ENCODE peak calls at places on chromosomes 13 and 19, in seven cellular contexts. E is activated CD8-positive, alpha-beta memory T cell treated with anti-CD3 and anti-CD28 coated beads for 4 hours; O is effector memory CD4-positive, alpha-beta T cell; Y is heart right ventricle; T is psoas muscle; U is A172; W is EH. K is an unnamed sample.

GRCh38 chr19:53123400-53123799 is 9.3 kb downstream of the ZNF415 start:
- DNase-seq in T (no peak), E (no peak), Y (no peak), O (no peak), U (no peak), W (no peak), K (no peak)

GRCh38 chr13:48214519-48215121 is 18.4 kb upstream of the ITM2B start:
- DNase-seq in Y (no peak), W (peak; percentile 8), E (no peak), O (no peak), T (no peak), U (no peak), K (no peak)

GRCh38 chr19:50264483-50265186 is 61.2 kb downstream of the MYH14 start:
- DNase-seq in W (no peak), O (no peak), T (no peak), E (no peak), U (peak; percentile 18), Y (no peak), K (no peak)

GRCh38 chr13:102912599-102912998 is 66.8 kb downstream of the ERCC5 start:
- DNase-seq in O (no peak), Y (no peak), T (no peak), W (no peak), U (no peak), E (no peak), K (no peak)

GRCh38 chr13:102187313-102187712 is 214.5 kb downstream of the FGF14 start:
- DNase-seq in U (no peak), W (no peak), E (no peak), T (no peak), O (no peak), Y (no peak), K (no peak)

GRCh38 chr13:113562085-113562749 is 22.3 kb upstream of the TFDP1 start:
- DNase-seq in T (peak; percentile 73), E (peak; percentile 17), O (no peak), U (peak; percentile 46), W (peak; percentile 83), Y (peak; percentile 64), K (peak; percentile 77)

GRCh38 chr13:31965361-31966066 is 66.1 kb upstream of the FRY start:
- DNase-seq in O (no peak), Y (no peak), T (no peak), W (peak; percentile 53), U (no peak), E (no peak), K (peak; percentile 73)

GRCh38 chr19:5718579-5719273 is 1.2 kb downstream of the LONP1 start:
- DNase-seq in E (no peak), W (peak; percentile 94), T (no peak), U (peak; percentile 74), O (no peak), Y (no peak), K (peak; percentile 94)

GRCh38 chr19:40228863-40229262 is 2.4 kb upstream of the CCNP start:
- DNase-seq in E (no peak), O (no peak), U (no peak), Y (no peak), W (no peak), T (no peak), K (no peak)

GRCh38 chr13:26976336-26976735 is 195.3 kb downstream of the USP12 start:
- DNase-seq in O (no peak), U (no peak), T (no peak), Y (no peak), W (no peak), E (no peak), K (no peak)

GRCh38 chr19:1261512-1261862 is 7.6 kb upstream of the CIRBP start:
- DNase-seq in U (no peak), O (no peak), E (no peak), Y (peak; percentile 38), T (peak; percentile 62), W (no peak), K (no peak)

GRCh38 chr19:18951721-18952281 is 10.8 kb upstream of the HOMER3 start:
- DNase-seq in U (no peak), E (no peak), T (no peak), O (no peak), W (peak; percentile 93), Y (no peak), K (peak; percentile 31)

GRCh38 chr13:110714798-110715394 is 1.4 kb downstream of the ING1 start:
- DNase-seq in T (peak; percentile 78), U (no peak), O (peak; percentile 43), W (peak; percentile 57), Y (peak; percentile 74), E (no peak), K (no peak)

GRCh38 chr19:14375055-14375581 is 6.1 kb upstream of the ADGRE5 start:
- DNase-seq in E (peak; percentile 64), O (peak; percentile 81), Y (peak; percentile 52), W (no peak), U (no peak), T (peak; percentile 70), K (no peak)

GRCh38 chr13:51977606-51978005 is 33.6 kb downstream of the ATP7B start:
- DNase-seq in T (no peak), W (no peak), O (no peak), Y (no peak), U (no peak), E (no peak), K (no peak)

GRCh38 chr19:40578442-40578908 is 1.8 kb downstream of the SHKBP1 start:
- DNase-seq in Y (peak; percentile 47), W (peak; percentile 54), U (peak; percentile 50), O (no peak), T (no peak), E (no peak), K (no peak)

GRCh38 chr13:48159436-48160225 is 64.7 kb upstream of the MED4 start:
- DNase-seq in W (no peak), E (no peak), U (peak; percentile 38), O (no peak), T (no peak), Y (no peak), K (peak; percentile 7)

GRCh38 chr19:12834976-12835757 is 788 bp upstream of the RTBDN start:
- DNase-seq in O (no peak), E (no peak), Y (no peak), U (no peak), T (peak; percentile 57), W (no peak), K (no peak)

GRCh38 chr19:31356587-31357314 is 7.5 kb upstream of the TSHZ3 start:
- DNase-seq in T (peak; percentile 58), E (peak; percentile 31), W (no peak), O (peak; percentile 44), Y (no peak), U (no peak), K (no peak)

GRCh38 chr13:45055902-45056648 is 64.2 kb upstream of the GTF2F2 start:
- DNase-seq in Y (peak; percentile 14), W (peak; percentile 63), E (no peak), O (no peak), U (peak; percentile 59), T (no peak), K (peak; percentile 24)

GRCh38 chr19:3368441-3368795 is 2.0 kb downstream of the NFIC start:
- DNase-seq in W (no peak), U (no peak), T (peak; percentile 53), O (no peak), E (no peak), Y (no peak), K (no peak)

GRCh38 chr19:39474139-39474620 is 6.5 kb upstream of the TIMM50 start:
- DNase-seq in T (peak; percentile 82), O (peak; percentile 52), U (peak; percentile 31), E (peak; percentile 50), Y (peak; percentile 44), W (peak; percentile 36), K (peak; percentile 44)

GRCh38 chr19:18657590-18658365 is 20.9 kb downstream of the KLHL26 start:
- DNase-seq in E (no peak), Y (peak; percentile 84), T (peak; percentile 82), O (no peak), W (peak; percentile 66), U (peak; percentile 79), K (peak; percentile 94)

GRCh38 chr19:41431426-41432386 is 4.5 kb upstream of the B3GNT8 start:
- DNase-seq in O (no peak), Y (peak; percentile 83), E (no peak), W (peak; percentile 43), T (peak; percentile 68), U (peak; percentile 45), K (peak; percentile 48)

GRCh38 chr13:94494021-94494420 is 14.5 kb upstream of the DCT start:
- DNase-seq in O (no peak), T (no peak), U (no peak), E (no peak), Y (no peak), W (no peak), K (no peak)

K was measured in fibroblast of villous mesenchyme.